ENCODE peak calls at places on chromosomes 13 and 19, in four cellular contexts. Y is stimulated activated CD4-positive, alpha-beta T cell treated with anti-CD3 and anti-CD28 coated beads, Interleukin-4, amount 100 ng/mL, for 24 hours; G is astrocyte; M is RPMI7951. Z is an unnamed sample.

GRCh38 chr19:19262190-19263057 is 10.7 kb downstream of the TM6SF2 start:
- DNase-seq in Y (no peak), G (no peak), M (no peak), Z (no peak)

GRCh38 chr13:75226092-75226491 is 255.9 kb downstream of the TBC1D4 start:
- DNase-seq in Y (no peak), G (peak), M (peak), Z (no peak)

GRCh38 chr19:48290341-48290922 is 20.6 kb downstream of the ZNF114 start:
- DNase-seq in Y (no peak), G (peak), M (peak), Z (no peak)

GRCh38 chr19:4197625-4198466 is 15.4 kb downstream of the ANKRD24 start:
- DNase-seq in Y (no peak), G (no peak), M (peak), Z (no peak)

GRCh38 chr19:46040952-46041500 is at the start of gene IGFL4:
- DNase-seq in Y (no peak), G (peak), M (peak), Z (no peak)

GRCh38 chr19:4456843-4457653 is 546 bp downstream of the UBXN6 start:
- DNase-seq in Y (peak), G (peak), M (peak), Z (peak)

GRCh38 chr13:29696606-29697005 is 101.1 kb upstream of the SLC7A1 start:
- DNase-seq in Y (no peak), G (no peak), M (no peak), Z (no peak)

GRCh38 chr19:51735759-51736449 is 12.1 kb upstream of the HAS1 start:
- DNase-seq in Y (no peak), G (peak), M (peak), Z (peak)

GRCh38 chr13:30585748-30586262 is 31.9 kb upstream of the USPL1 start:
- DNase-seq in Y (no peak), G (peak), M (peak), Z (no peak)

GRCh38 chr19:16232568-16232967 is 34.9 kb downstream of the AP1M1 start:
- DNase-seq in Y (no peak), G (no peak), M (no peak), Z (no peak)

GRCh38 chr13:111049791-111050538 is 65.1 kb upstream of the ARHGEF7 start:
- DNase-seq in Y (peak), G (no peak), M (peak), Z (no peak)

GRCh38 chr19:46369817-46370216 is 22.9 kb downstream of the PPP5C start:
- DNase-seq in Y (no peak), G (no peak), M (no peak), Z (no peak)

GRCh38 chr19:7670150-7670784 is 1.4 kb downstream of the RETN start:
- DNase-seq in Y (no peak), G (no peak), M (no peak), Z (no peak)

GRCh38 chr13:44622259-44622658 is 46.1 kb upstream of the TSC22D1 start:
- DNase-seq in Y (no peak), G (no peak), M (no peak), Z (no peak)

GRCh38 chr19:2113436-2114211 is 16.9 kb downstream of the IZUMO4 start:
- DNase-seq in Y (no peak), G (peak), M (no peak), Z (no peak)

GRCh38 chr19:49442793-49443365 is 1.6 kb upstream of the SLC17A7 start:
- DNase-seq in Y (peak), G (peak), M (peak), Z (peak)

GRCh38 chr19:47161876-47162489 is 31.3 kb downstream of the SAE1 start:
- DNase-seq in Y (no peak), G (no peak), M (no peak), Z (no peak)

GRCh38 chr13:113179374-113180230 is 21.2 kb downstream of the PROZ start:
- DNase-seq in Y (no peak), G (peak), M (no peak), Z (no peak)

GRCh38 chr13:35664747-35665146 is 188.3 kb upstream of the MAB21L1 start:
- DNase-seq in Y (no peak), G (no peak), M (no peak), Z (no peak)

GRCh38 chr19:9878511-9879196 is 43.5 kb downstream of the PIN1 start:
- DNase-seq in Y (no peak), G (no peak), M (peak), Z (no peak)

GRCh38 chr19:55600336-55601028 is 394 bp downstream of the ZNF524 start:
- DNase-seq in Y (no peak), G (peak), M (no peak), Z (no peak)

GRCh38 chr13:60431108-60431700 is 34.2 kb downstream of the TDRD3 start:
- DNase-seq in Y (no peak), G (peak), M (peak), Z (peak)

GRCh38 chr19:49594157-49595005 is 3.4 kb downstream of the PRR12 start:
- DNase-seq in Y (no peak), G (no peak), M (no peak), Z (no peak)

GRCh38 chr13:106586764-106587163 is 18.8 kb upstream of the ARGLU1 start:
- DNase-seq in Y (no peak), G (no peak), M (no peak), Z (no peak)

Z was measured in HS-27A.